ENCODE peak calls at places on chromosomes 3 and 15, in four cellular contexts. M is psoas muscle, G is HFF-Myc, J is cardiac fibroblast. U is an unnamed sample.

GRCh38 chr15:23038741-23039150 is 623 bp downstream of the TUBGCP5 start:
- DNase-seq in G (no peak), M (no peak), J (peak; percentile 70), U (no peak)

GRCh38 chr15:71730277-71731144 is 79.8 kb upstream of the NR2E3 start:
- DNase-seq in J (peak; percentile 85), G (no peak), M (no peak), U (peak; percentile 36)

GRCh38 chr3:60992395-60992794 is 258.9 kb downstream of the FHIT start:
- DNase-seq in J (no peak), G (no peak), M (no peak), U (no peak)

GRCh38 chr3:33046521-33046920 is 50.4 kb downstream of the GLB1 start:
- DNase-seq in G (no peak), J (no peak), M (no peak), U (no peak)

GRCh38 chr15:92576597-92577200 is 78.9 kb downstream of the FAM174B start:
- DNase-seq in J (no peak), G (no peak), M (no peak), U (no peak)

GRCh38 chr3:105899528-105899927 is 30.7 kb upstream of the CBLB start:
- DNase-seq in G (no peak), J (peak; percentile 72), M (no peak), U (no peak)

GRCh38 chr15:97143847-97144711 is 813.6 kb downstream of the NR2F2 start:
- DNase-seq in G (no peak), J (no peak), M (no peak), U (no peak)

GRCh38 chr3:189744235-189744634 is 113.0 kb downstream of the TP63 start:
- DNase-seq in M (no peak), G (no peak), J (no peak), U (no peak)

GRCh38 chr15:65612616-65612946 is 1.6 kb upstream of the INTS14 start:
- DNase-seq in J (peak; percentile 20), M (no peak), G (no peak), U (no peak)

GRCh38 chr15:85867250-85867649 is 72.5 kb upstream of the KLHL25 start:
- DNase-seq in G (no peak), J (no peak), M (no peak), U (no peak)

GRCh38 chr3:94417963-94418455 is 355.1 kb downstream of the NSUN3 start:
- DNase-seq in J (no peak), M (peak; percentile 13), G (no peak), U (no peak)

GRCh38 chr15:23687143-23687470 is at the start of gene NDN:
- DNase-seq in G (no peak), J (peak; percentile 1), M (peak; percentile 70), U (no peak)

GRCh38 chr3:77467702-77468407 is 428.0 kb downstream of the ROBO2 start:
- DNase-seq in M (no peak), J (no peak), G (peak; percentile 47), U (no peak)

GRCh38 chr15:40928975-40929729 is at the start of gene DLL4:
- DNase-seq in G (no peak), M (peak; percentile 79), J (peak; percentile 36), U (no peak)

GRCh38 chr15:32956006-32956405 is 238.2 kb downstream of the GREM1 start:
- DNase-seq in M (no peak), G (peak; percentile 57), J (peak; percentile 91), U (peak; percentile 85)

GRCh38 chr3:167899090-167899489 is 163.6 kb downstream of the SERPINI1 start:
- DNase-seq in G (no peak), J (no peak), M (no peak), U (no peak)

GRCh38 chr15:91224750-91225380 is 124.8 kb downstream of the SV2B start:
- DNase-seq in J (peak; percentile 58), M (no peak), G (peak; percentile 2), U (no peak)

GRCh38 chr3:115659253-115659652 is 35.9 kb downstream of the GAP43 start:
- DNase-seq in G (no peak), M (no peak), J (no peak), U (no peak)

GRCh38 chr15:66774001-66774814 is 72.2 kb downstream of the SMAD6 start:
- DNase-seq in G (no peak), M (peak; percentile 91), J (peak; percentile 77), U (no peak)

GRCh38 chr3:146166450-146167222 is 5.7 kb upstream of the PLOD2 start:
- DNase-seq in M (no peak), J (peak; percentile 92), G (no peak), U (no peak)

GRCh38 chr3:11077466-11077865 is 76.8 kb upstream of the HRH1 start:
- DNase-seq in M (no peak), J (peak; percentile 72), G (no peak), U (no peak)

GRCh38 chr3:147380996-147381376 is 25.4 kb downstream of the ZIC4 start:
- DNase-seq in G (no peak), J (no peak), M (no peak), U (no peak)

GRCh38 chr3:147380271-147380995 is 25.9 kb downstream of the ZIC4 start:
- DNase-seq in J (no peak), M (no peak), G (no peak), U (no peak)

GRCh38 chr3:147378186-147378503 is 28.2 kb downstream of the ZIC4 start:
- DNase-seq in M (no peak), G (no peak), J (no peak), U (no peak)

GRCh38 chr3:147379651-147380050 is 26.7 kb downstream of the ZIC4 start:
- DNase-seq in M (no peak), G (no peak), J (no peak), U (no peak)

GRCh38 chr3:147377412-147378185 is 28.7 kb downstream of the ZIC4 start:
- DNase-seq in G (no peak), M (no peak), J (no peak), U (no peak)
- TF ChIP-seq CTCF in G (no peak), M (no peak), J (no peak), U (no peak)

GRCh38 chr3:127572735-127573134 is 17.8 kb downstream of the TPRA1 start:
- DNase-seq in J (no peak), M (no peak), G (no peak), U (no peak)

GRCh38 chr3:127573401-127573800 is 17.1 kb downstream of the TPRA1 start:
- DNase-seq in M (no peak), J (no peak), G (no peak), U (no peak)

GRCh38 chr3:127573916-127574315 is 16.6 kb downstream of the TPRA1 start:
- DNase-seq in G (no peak), M (no peak), J (no peak), U (no peak)

GRCh38 chr3:127577448-127577847 is 13.1 kb downstream of the TPRA1 start:
- DNase-seq in G (no peak), M (no peak), J (no peak), U (no peak)

DNA sequence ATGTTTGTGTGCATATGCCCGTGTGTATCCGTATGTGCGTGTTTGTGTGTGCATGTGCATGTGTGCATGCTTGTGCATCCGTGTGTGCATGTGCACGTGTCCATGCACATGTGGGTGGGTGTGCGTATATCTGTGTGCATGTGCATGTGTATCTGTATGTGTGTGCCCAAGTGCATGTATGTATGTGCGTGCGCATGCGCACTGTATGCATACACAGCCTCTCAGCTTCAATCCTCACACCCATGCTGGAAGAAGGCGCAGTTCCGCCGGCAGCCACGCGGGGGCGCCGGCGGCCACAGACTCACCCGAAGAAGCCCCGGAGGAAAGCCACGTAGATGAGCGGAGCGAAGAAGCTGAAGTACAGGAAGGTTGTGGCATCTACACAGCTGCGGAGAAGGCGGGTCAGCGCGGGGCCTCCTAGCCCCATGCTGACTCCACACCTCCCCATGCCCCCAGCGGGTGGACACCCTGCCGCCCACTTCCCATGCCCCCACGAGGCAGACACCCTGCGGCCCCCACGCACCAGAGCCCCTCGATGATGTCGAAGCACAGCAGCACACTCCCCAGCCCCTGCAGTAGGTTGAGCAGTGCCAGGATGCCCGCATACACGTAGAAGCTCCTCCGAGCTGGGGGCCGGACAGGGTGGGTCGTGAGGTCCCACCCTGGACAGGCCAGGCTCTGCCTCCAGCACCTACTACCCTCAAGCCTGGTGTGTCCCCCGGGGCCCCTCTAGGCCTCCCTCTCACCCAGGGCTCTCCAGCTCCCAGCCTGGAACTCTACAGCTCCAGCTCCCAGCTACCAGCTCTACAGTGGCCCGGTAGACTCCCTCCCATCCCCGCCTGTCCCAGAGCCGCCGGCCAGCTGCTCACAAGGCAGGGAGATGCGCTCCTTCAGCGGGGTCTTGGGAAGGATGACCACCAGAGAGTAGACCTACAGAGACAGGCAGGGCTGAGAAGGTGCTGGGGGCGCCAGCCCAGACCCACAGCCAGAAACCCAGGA is 15.4 kb downstream of the TPRA1 start:
- DNase-seq in J (peak; percentile 96), G (peak; percentile 73), M (peak; percentile 91), U (peak; percentile 73)
- H3K4me3 ChIP-seq in J (no peak overlapping the region), G (no peak overlapping the region), M (no peak overlapping the region), U (no peak overlapping the region)

GRCh38 chr3:21020043-21020442 is 731.0 kb downstream of the ZNF385D start:
- DNase-seq in G (no peak), J (no peak), M (no peak), U (no peak)

GRCh38 chr3:21013566-21013965 is 737.4 kb downstream of the ZNF385D start:
- DNase-seq in J (no peak), G (no peak), M (no peak), U (no peak)

GRCh38 chr3:21020681-21021080 is 730.3 kb downstream of the ZNF385D start:
- DNase-seq in G (no peak), J (no peak), M (no peak), U (no peak)

DNA sequence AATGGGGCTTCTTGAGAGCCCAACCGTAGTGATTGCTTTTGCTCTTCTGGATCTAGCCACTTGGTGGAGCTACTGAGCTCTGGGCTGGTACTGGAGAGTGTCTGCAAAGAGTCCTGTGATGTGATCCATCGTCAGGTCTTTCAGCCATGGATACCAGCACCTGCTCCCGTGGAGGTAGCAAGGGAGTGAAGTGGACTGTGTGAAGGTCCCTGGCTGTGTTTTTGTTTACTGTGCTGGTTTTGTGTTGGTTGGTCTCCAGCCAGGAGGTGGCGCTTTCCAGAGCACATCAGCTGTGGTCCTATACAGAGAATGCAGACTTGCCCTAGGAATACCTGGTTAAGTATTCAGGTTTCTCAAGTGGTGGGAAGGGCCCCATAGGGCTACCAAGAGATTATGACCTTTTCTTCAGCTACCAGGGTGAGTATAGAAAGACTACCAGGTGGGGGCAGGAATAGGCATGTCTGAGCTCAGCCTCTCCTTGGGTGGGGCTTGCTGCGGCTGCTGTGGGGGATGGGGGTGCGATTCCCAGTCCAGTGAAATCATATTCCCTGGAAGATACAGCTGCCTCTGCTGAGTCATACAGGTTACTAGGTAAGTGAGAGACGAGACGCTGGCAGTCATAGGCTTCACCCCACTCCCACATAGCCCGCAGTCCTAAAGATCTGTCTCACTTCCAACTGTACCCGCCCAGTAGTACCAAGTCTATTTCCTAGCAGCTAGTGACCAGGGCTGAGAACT is 733.7 kb downstream of the ZNF385D start:
- DNase-seq in G (no peak), J (peak; percentile 1), M (no peak), U (no peak)
- TF ChIP-seq CTCF in G (peak; percentile 43), J (peak; percentile 10), M (no peak), U (no peak)

DNA sequence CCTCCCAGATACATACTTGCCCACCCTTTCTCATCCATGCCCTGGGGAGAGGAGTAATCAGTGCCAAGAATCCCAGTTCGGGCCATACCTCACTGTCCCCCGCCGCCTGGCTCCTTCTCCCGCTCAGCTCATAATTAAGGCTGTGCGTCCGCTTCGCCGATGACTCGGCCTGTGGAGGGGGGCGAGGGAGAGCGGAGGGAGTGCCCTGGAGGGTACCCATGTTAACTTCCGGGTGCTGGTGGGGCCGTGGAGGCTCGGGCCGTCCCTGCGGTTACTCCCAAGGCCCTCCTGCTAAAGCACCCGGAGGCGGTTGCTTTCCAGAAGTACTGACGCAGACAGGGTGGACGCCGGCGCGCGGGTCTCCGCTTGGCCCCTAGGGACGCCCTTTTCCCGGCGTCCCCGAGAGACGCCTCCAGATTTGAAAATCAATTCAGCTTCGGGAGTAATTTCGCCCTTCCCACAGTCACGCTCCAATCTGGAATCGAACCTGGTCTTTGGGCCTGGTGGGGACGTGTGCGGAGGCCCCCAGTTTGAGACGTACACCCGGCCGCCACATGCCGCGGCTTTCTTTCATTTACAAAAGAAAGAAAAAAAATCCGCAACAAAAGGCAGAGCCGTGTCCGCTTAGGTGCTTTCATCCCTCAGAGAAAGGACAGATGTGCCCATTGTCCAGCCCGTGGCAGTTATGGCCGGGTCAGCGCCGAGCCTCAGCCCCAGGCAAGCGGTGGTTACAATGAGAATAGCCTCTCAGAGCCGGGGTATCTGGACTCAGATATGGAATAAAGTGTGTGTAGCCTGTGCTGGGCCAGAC is 1.0 kb upstream of the ONECUT1 start:
- DNase-seq in J (no peak), M (no peak), G (no peak), U (no peak)
- H3K4me3 ChIP-seq in J (no peak overlapping the region), M (peak overlapping the region; percentile 67), G (peak overlapping the region; percentile 36), U (peak overlapping the region; percentile 45)

U was measured in astrocyte of the cerebellum.